ENCODE peak calls at places on chromosomes 13 and 19, in four cellular contexts. F is transverse colon, K is tibial nerve, S is ovary. J is an unnamed sample. For H3K4me1, the result is how much of the 10 kb centered on the place peaks cover.

GRCh38 chr19:50831026-50831396 is 2.4 kb downstream of the KLK15 start:
- DNase-seq in K (no peak), F (no peak), S (no peak), J (no peak)

GRCh38 chr19:46384396-46384795 is 29.0 kb downstream of the CCDC8 start:
- DNase-seq in S (peak), K (no peak), F (no peak), J (peak)

GRCh38 chr19:22606954-22607652 is 27.0 kb upstream of the ZNF492 start:
- DNase-seq in F (no peak), S (no peak), K (no peak), J (no peak)

GRCh38 chr19:32350492-32350891 is 5.1 kb downstream of the ZNF507 start:
- DNase-seq in F (no peak), K (no peak), S (no peak), J (no peak)

GRCh38 chr13:24167666-24168391 is 7.3 kb downstream of the SPATA13 start:
- DNase-seq in K (no peak), S (no peak), F (no peak), J (no peak)

GRCh38 chr13:77919351-77920294 is 992 bp upstream of the EDNRB start:
- DNase-seq in S (peak), F (peak), K (peak), J (peak)

GRCh38 chr19:54928299-54928698 is 19.0 kb downstream of the NLRP7 start:
- DNase-seq in K (no peak), F (no peak), S (no peak), J (no peak)

GRCh38 chr13:20952838-20953237 is 50.3 kb upstream of the XPO4 start:
- DNase-seq in S (no peak), K (no peak), F (no peak), J (peak)

GRCh38 chr13:109698779-109699178 is 87.6 kb downstream of the IRS2 start:
- DNase-seq in S (no peak), K (no peak), F (no peak), J (no peak)

GRCh38 chr13:22939157-22939556 is 241.6 kb upstream of the SGCG start:
- DNase-seq in F (no peak), S (no peak), K (no peak), J (no peak)

GRCh38 chr13:39510296-39510695 is 92.7 kb downstream of the LHFPL6 start:
- DNase-seq in S (no peak), K (no peak), F (no peak), J (no peak)

GRCh38 chr19:43639507-43640423 is at the start of gene CADM4:
- DNase-seq in S (peak), F (peak), K (no peak), J (no peak)

GRCh38 chr13:109776575-109776974 is 9.8 kb downstream of the IRS2 start:
- DNase-seq in S (no peak), K (no peak), F (no peak), J (no peak)

GRCh38 chr19:18961767-18962423 is 20.9 kb upstream of the HOMER3 start:
- DNase-seq in F (no peak), K (no peak), S (no peak), J (no peak)

GRCh38 chr19:38247734-38248268 is 8.4 kb downstream of the PPP1R14A start:
- DNase-seq in S (no peak), K (no peak), F (no peak), J (no peak)

GRCh38 chr13:26168276-26168814 is 53.8 kb downstream of the RNF6 start:
- DNase-seq in F (no peak), K (no peak), S (no peak), J (no peak)

GRCh38 chr19:50496189-50497029 is 14.6 kb downstream of the JOSD2 start:
- DNase-seq in K (no peak), F (no peak), S (no peak), J (no peak)

GRCh38 chr19:33462112-33462726 is 59.4 kb downstream of the PEPD start:
- DNase-seq in S (peak), K (no peak), F (no peak), J (no peak)

GRCh38 chr19:6223461-6224307 is 56.1 kb downstream of the MLLT1 start:
- DNase-seq in F (no peak), S (no peak), K (no peak), J (no peak)

GRCh38 chr13:104137416-104137815 is 1071.2 kb upstream of the SLC10A2 start:
- DNase-seq in S (no peak), K (no peak), F (no peak), J (no peak)

GRCh38 chr19:32330149-32330548 is 15.3 kb upstream of the ZNF507 start:
- DNase-seq in K (no peak), F (no peak), S (no peak), J (no peak)

GRCh38 chr19:2603320-2603719 is 99.2 kb downstream of the GNG7 start:
- DNase-seq in F (no peak), S (peak), K (no peak), J (peak)

GRCh38 chr19:17560205-17560595 is 4.8 kb downstream of the COLGALT1 start:
- DNase-seq in F (no peak), K (no peak), S (no peak), J (no peak)

GRCh38 chr19:42282036-42282762 is 13.1 kb downstream of the CIC start:
- DNase-seq in F (no peak), K (no peak), S (peak), J (no peak)

GRCh38 chr13:36282818-36283432 is 14.7 kb downstream of the CCDC169 start:
- DNase-seq in F (no peak), S (no peak), K (no peak), J (no peak)

GRCh38 chr19:4911786-4912672 is 2.7 kb downstream of the UHRF1 start:
- DNase-seq in S (peak), K (peak), F (peak), J (peak)

GRCh38 chr13:113178070-113178895 is 19.8 kb downstream of the PROZ start:
- DNase-seq in F (no peak), K (no peak), S (no peak), J (no peak)

GRCh38 chr19:49924004-49924880 is 4.8 kb upstream of the ATF5 start:
- DNase-seq in S (no peak), K (no peak), F (peak), J (no peak)

GRCh38 chr19:1746401-1747284 is 6.7 kb upstream of the ONECUT3 start:
- DNase-seq in S (no peak), K (no peak), F (no peak), J (no peak)

GRCh38 chr13:106523566-106523965 is 11.9 kb downstream of the EFNB2 start:
- DNase-seq in K (no peak), F (no peak), S (no peak), J (no peak)

GRCh38 chr19:47247308-47247990 is 8.9 kb upstream of the CCDC9 start:
- DNase-seq in K (peak), F (peak), S (peak), J (peak)

GRCh38 chr13:79485014-79485441 is 4.1 kb downstream of the NDFIP2 start:
- DNase-seq in K (no peak), S (no peak), F (peak), J (no peak)

GRCh38 chr19:40625406-40626120 is 24.4 kb downstream of the LTBP4 start:
- DNase-seq in F (no peak), K (no peak), S (no peak), J (no peak)

GRCh38 chr19:40621283-40621682 is 20.1 kb downstream of the LTBP4 start:
- DNase-seq in S (no peak), F (no peak), K (no peak), J (no peak)

GRCh38 chr19:40622773-40623075 is 21.6 kb downstream of the LTBP4 start:
- DNase-seq in F (no peak), K (no peak), S (no peak), J (no peak)

GRCh38 chr19:40621966-40622772 is 21.0 kb downstream of the LTBP4 start:
- DNase-seq in S (no peak), F (no peak), K (no peak), J (no peak)

DNA sequence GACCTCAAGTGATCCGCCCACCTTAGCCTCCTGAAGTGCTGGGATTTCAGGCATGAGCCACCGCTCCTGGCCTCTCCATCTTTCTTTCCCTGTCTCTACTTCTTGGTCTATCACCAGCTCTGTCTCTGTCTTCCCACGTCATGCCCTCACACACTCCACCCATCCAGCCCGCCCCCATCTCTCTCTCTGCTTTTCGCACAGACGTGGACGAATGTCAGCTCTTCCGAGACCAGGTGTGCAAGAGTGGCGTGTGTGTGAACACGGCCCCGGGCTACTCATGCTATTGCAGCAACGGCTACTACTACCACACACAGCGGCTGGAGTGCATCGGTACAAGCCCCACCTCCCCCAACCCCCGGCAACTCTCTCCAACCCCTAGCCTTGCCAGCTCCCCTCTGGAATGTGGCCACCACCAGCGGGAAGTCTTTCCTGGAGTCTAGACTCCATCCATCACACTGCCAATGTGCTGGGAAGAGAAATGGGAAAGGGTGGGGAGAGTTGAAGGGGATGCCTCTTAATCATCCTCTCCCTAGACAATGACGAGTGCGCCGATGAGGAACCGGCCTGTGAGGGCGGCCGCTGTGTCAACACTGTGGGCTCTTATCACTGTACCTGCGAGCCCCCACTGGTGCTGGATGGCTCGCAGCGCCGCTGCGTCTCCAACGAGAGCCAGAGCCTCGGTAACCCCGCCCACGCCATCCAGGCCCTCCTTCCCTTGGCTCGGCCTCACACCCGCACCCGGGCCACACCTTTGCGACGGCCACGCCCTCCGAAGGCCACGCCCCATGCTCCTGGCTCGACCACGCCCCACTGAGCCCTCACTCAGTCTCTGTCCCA is 22.5 kb downstream of the LTBP4 start:
- DNase-seq in S (no peak), F (peak), K (no peak), J (no peak)
- TF ChIP-seq POLR2A in S (no peak), F (no peak), K (no peak), J (no peak)

GRCh38 chr13:47893527-47893926 is 107.5 kb downstream of the SUCLA2 start:
- DNase-seq in S (no peak), K (no peak), F (no peak), J (no peak)
- H3K4me1 ChIP-seq in S (under half), K (under half), F (under half), J (under half)

DNA sequence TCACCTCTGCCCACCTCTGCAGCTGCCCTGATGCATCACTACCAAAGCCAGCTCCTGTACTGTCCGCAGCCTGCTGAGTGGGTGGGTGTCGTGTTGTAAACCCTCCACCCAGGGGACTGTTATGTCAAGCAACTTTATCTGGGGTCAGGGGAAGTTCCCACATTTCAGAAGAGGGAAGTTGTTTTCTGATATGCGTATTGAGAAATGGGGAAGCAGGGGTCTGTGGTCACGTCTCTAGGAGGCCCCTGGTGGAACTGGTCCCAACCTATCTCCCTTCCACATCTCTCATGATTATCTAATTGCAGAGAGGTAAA is 31.2 kb downstream of the CLEC17A start:
- DNase-seq in K (no peak), F (no peak), S (no peak), J (no peak)
- TF ChIP-seq EP300 in K (no peak), F (no peak), S (no peak), J (no peak)

DNA sequence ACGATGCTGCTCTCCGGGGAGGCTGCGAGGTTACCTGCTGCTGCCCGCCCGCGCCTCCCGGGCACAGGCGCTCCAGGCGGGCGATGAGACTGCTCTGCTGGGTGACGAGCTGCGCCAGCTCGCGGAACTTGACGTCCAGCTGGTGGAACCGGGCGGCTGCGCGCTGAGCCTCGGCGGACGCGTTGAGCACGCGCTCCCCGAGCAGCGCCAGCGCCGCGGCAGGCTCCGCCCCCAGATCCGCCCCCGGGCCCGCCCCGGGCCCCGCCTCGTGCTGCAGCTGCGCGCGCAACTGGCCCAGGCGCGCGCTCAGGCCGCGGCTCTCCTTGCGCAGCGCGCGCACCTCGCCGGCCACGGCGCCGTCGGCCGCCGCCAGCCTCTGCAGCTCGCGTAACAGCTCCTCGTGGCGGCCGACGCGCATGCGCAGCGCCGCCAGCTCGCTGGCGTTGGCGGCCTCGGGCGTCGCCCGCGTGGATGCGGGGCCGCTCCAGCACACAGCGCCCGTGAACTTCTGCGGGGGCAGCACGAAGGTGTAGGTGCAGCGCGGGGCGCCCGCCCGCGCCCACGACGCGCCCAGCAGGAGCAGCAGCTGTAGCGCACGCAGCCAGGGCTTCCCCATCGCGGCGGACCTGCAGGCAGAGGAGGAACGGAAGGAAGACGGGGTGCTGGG is 6.4 kb downstream of the ANGPTL6 start:
- DNase-seq in K (peak), F (peak), S (peak), J (peak)
- TF ChIP-seq POLR2A in K (peak), F (no peak), S (no peak), J (no peak)

GRCh38 chr13:41006296-41006695 is 12.8 kb downstream of the ELF1 start:
- DNase-seq in F (no peak), S (no peak), K (no peak), J (no peak)

GRCh38 chr13:41008349-41008980 is 10.7 kb downstream of the ELF1 start:
- DNase-seq in S (no peak), F (no peak), K (no peak), J (no peak)

GRCh38 chr13:41005709-41006108 is 13.4 kb downstream of the ELF1 start:
- DNase-seq in S (no peak), F (no peak), K (no peak), J (no peak)

GRCh38 chr13:41007359-41008118 is 11.6 kb downstream of the ELF1 start:
- DNase-seq in K (no peak), S (no peak), F (no peak), J (no peak)

GRCh38 chr13:41006951-41007350 is 12.2 kb downstream of the ELF1 start:
- DNase-seq in K (no peak), S (no peak), F (no peak), J (no peak)
- H3K4me1 ChIP-seq in K (under half), S (under half), F (under half), J (half or more)

GRCh38 chr13:99969368-99969933 is 2.1 kb downstream of the ZIC5 start:
- DNase-seq in F (no peak), S (no peak), K (no peak), J (no peak)

GRCh38 chr13:99969934-99970760 is 1.4 kb downstream of the ZIC5 start:
- DNase-seq in K (no peak), F (no peak), S (no peak), J (no peak)

GRCh38 chr13:99967884-99968520 is 3.6 kb downstream of the ZIC5 start:
- DNase-seq in F (no peak), S (no peak), K (no peak), J (no peak)

GRCh38 chr13:99967498-99967883 is 4.1 kb downstream of the ZIC5 start:
- DNase-seq in K (no peak), F (no peak), S (no peak), J (no peak)

DNA sequence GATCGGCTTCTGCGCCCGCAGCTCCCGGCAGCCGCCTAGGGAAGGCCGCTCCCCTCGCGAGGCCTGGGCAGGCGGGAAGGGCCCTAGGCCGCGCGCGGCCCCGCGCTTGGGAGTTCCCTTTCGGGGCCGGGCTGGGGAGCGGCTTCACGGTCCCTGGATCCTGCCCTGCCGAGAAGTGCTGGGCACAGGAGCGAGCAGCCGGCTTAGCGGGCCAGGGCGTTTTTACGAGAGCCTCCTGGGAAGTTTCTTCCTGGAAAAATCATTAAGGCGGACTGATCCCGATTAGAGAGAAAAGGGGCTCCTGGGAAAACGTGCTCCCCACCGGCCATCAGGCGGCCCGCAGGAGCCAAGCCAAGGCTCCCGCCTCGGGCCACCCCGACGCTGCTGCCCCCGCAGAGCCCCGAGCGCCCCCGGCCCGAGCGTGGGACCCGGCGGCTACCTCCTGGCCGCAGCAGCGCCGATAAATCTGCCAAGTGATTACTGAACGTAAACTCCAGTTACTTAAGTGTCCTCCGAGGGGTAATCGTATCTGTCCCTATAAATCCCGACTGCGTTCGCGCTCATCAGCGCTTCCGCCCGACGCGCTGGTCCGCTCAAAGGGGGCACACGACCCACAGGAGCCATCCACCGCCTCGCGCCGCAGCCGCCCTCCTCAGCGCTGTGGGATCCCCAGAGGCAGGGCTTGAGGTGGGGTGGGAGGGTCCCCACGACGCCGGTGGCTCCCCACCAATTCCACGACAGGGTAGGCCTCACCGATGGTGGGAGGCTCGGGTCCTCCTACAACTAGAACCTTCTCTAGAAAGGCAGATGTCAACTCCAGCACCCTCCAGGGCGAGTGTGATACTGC is 2.8 kb downstream of the ZIC5 start:
- DNase-seq in S (no peak), F (peak), K (no peak), J (no peak)
- TF ChIP-seq EP300 in S (no peak), F (no peak), K (no peak), J (no peak)

GRCh38 chr19:8241646-8242045 is 32.5 kb downstream of the CERS4 start:
- DNase-seq in K (no peak), S (no peak), F (no peak), J (no peak)

GRCh38 chr19:8238251-8238650 is 29.1 kb downstream of the CERS4 start:
- DNase-seq in F (no peak), K (no peak), S (no peak), J (no peak)

GRCh38 chr19:8242212-8242821 is 33.1 kb downstream of the CERS4 start:
- DNase-seq in K (no peak), F (no peak), S (no peak), J (no peak)

GRCh38 chr19:8239528-8240273 is 30.5 kb downstream of the CERS4 start:
- DNase-seq in F (no peak), K (no peak), S (no peak), J (no peak)

DNA sequence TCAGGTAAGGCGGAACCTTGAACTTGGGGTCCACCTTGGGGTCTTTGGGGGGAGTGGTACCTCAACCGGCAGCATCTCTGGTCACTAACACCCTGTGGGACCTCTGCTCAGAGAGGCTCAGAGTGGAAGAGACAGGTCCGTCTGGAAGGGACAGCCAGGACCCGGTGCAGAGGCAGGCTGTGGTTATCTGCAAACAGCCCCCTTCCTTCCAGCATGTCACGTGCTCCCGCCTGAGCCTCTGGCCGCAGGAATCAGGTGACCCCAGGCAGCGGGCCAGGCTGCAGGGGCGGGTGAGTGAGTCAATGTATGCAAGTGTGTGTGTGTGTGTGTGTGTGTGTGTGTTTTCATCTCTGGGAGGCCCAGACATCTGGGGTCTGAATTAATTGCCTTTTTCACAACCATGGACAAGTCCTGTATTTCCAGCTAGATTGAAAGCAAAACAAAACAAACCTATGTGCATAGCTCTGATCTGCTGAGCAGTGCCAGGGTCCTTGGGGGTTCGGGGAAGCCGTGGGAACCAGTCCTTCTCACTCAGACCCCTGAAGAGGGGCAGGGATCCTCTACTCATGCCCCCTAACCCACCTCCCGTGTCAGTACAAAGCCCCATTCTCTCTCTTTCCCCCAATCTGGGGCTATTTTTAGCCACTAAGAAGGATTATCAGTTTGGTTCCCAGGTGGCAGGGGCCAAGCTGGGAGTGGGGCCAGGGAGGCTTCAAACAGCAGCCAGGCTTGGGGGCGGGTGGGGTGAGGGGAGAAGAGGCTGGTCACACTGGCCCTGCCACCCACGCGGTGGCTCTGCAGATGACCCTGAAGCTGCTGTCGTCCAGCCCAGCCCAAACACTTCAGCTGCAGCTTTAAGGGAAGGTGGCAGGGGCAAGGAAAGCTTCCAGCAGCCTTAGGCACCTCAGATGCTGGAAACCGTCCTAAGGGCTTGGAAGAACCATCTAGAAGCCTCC is 31.4 kb downstream of the CERS4 start:
- DNase-seq in K (peak), S (peak), F (peak), J (peak)
- TF ChIP-seq POLR2A in K (no peak), S (no peak), F (no peak), J (no peak)

J was measured in suprapubic skin.